ENCODE peak calls at places on chromosomes 4 and X, in eight cellular contexts. One of them, this sample, is unnamed.

GRCh38 chr4:6621556-6621927 is 18.9 kb upstream of the MRFAP1 start:
- DNase-seq in putamen: no peak
- DNase-seq in naive thymus-derived CD4-positive, alpha-beta T cell: no peak
- DNase-seq in GM04504: no peak
- DNase-seq in AG08396: no peak
- DNase-seq in Daoy: no peak
- DNase-seq in upper lobe of left lung: no peak
- DNase-seq in HFFc6: no peak
- DNase-seq in this sample: no peak

GRCh38 chr4:51932261-51932660 is 87.9 kb downstream of the LRRC66 start:
- DNase-seq in HFFc6: peak
- DNase-seq in Daoy: no peak
- DNase-seq in GM04504: no peak
- DNase-seq in AG08396: peak
- DNase-seq in naive thymus-derived CD4-positive, alpha-beta T cell: no peak
- DNase-seq in upper lobe of left lung: no peak
- DNase-seq in putamen: no peak
- DNase-seq in this sample: no peak

GRCh38 chr4:67465032-67465762 is 80.1 kb downstream of the CENPC start:
- DNase-seq in Daoy: no peak
- DNase-seq in AG08396: peak
- DNase-seq in naive thymus-derived CD4-positive, alpha-beta T cell: no peak
- DNase-seq in putamen: no peak
- DNase-seq in upper lobe of left lung: no peak
- DNase-seq in HFFc6: peak
- DNase-seq in GM04504: no peak
- DNase-seq in this sample: no peak

GRCh38 chr4:170476351-170476750 is 386.6 kb upstream of the AADAT start:
- DNase-seq in naive thymus-derived CD4-positive, alpha-beta T cell: no peak
- DNase-seq in putamen: no peak
- DNase-seq in GM04504: peak
- DNase-seq in AG08396: no peak
- DNase-seq in upper lobe of left lung: no peak
- DNase-seq in Daoy: no peak
- DNase-seq in HFFc6: no peak
- DNase-seq in this sample: no peak

GRCh38 chr4:8637456-8637984 is 45.0 kb downstream of the CPZ start:
- DNase-seq in naive thymus-derived CD4-positive, alpha-beta T cell: no peak
- DNase-seq in upper lobe of left lung: peak
- DNase-seq in putamen: no peak
- DNase-seq in AG08396: no peak
- DNase-seq in HFFc6: no peak
- DNase-seq in Daoy: no peak
- DNase-seq in GM04504: no peak
- DNase-seq in this sample: no peak

GRCh38 chrX:15930585-15930984 is 76.0 kb upstream of the AP1S2 start:
- DNase-seq in HFFc6: no peak
- DNase-seq in naive thymus-derived CD4-positive, alpha-beta T cell: no peak
- DNase-seq in upper lobe of left lung: no peak
- DNase-seq in GM04504: peak
- DNase-seq in putamen: no peak
- DNase-seq in Daoy: peak
- DNase-seq in AG08396: peak
- DNase-seq in this sample: no peak

GRCh38 chrX:71147496-71148277 is 3.0 kb downstream of the NLGN3 start:
- DNase-seq in GM04504: no peak
- DNase-seq in Daoy: no peak
- DNase-seq in putamen: no peak
- DNase-seq in naive thymus-derived CD4-positive, alpha-beta T cell: no peak
- DNase-seq in HFFc6: no peak
- DNase-seq in AG08396: no peak
- DNase-seq in upper lobe of left lung: no peak
- DNase-seq in this sample: no peak

GRCh38 chr4:3283483-3283882 is 9.3 kb upstream of the RGS12 start:
- DNase-seq in Daoy: no peak
- DNase-seq in putamen: no peak
- DNase-seq in naive thymus-derived CD4-positive, alpha-beta T cell: no peak
- DNase-seq in GM04504: no peak
- DNase-seq in AG08396: no peak
- DNase-seq in upper lobe of left lung: no peak
- DNase-seq in HFFc6: no peak
- DNase-seq in this sample: no peak

GRCh38 chr4:7775396-7775795 is 164.3 kb downstream of the AFAP1 start:
- DNase-seq in upper lobe of left lung: no peak
- DNase-seq in naive thymus-derived CD4-positive, alpha-beta T cell: no peak
- DNase-seq in HFFc6: no peak
- DNase-seq in Daoy: no peak
- DNase-seq in putamen: no peak
- DNase-seq in AG08396: no peak
- DNase-seq in GM04504: no peak
- DNase-seq in this sample: no peak

GRCh38 chr4:188930822-188931221 is 791.6 kb downstream of the TRIML1 start:
- DNase-seq in naive thymus-derived CD4-positive, alpha-beta T cell: peak
- DNase-seq in upper lobe of left lung: no peak
- DNase-seq in AG08396: no peak
- DNase-seq in Daoy: no peak
- DNase-seq in putamen: no peak
- DNase-seq in GM04504: no peak
- DNase-seq in HFFc6: no peak
- DNase-seq in this sample: no peak

GRCh38 chr4:121070274-121070673 is 2.1 kb downstream of the NDNF start:
- DNase-seq in AG08396: no peak
- DNase-seq in naive thymus-derived CD4-positive, alpha-beta T cell: no peak
- DNase-seq in HFFc6: no peak
- DNase-seq in putamen: no peak
- DNase-seq in upper lobe of left lung: no peak
- DNase-seq in GM04504: no peak
- DNase-seq in Daoy: no peak
- DNase-seq in this sample: no peak

GRCh38 chrX:107571296-107571998 is 56.9 kb upstream of the PRPS1 start:
- DNase-seq in putamen: no peak
- DNase-seq in upper lobe of left lung: no peak
- DNase-seq in naive thymus-derived CD4-positive, alpha-beta T cell: no peak
- DNase-seq in AG08396: peak
- DNase-seq in Daoy: peak
- DNase-seq in GM04504: peak
- DNase-seq in HFFc6: peak
- DNase-seq in this sample: no peak